ENCODE peak calls at places on chromosomes 5 and 9, in four cellular contexts. A, V, W and K are unnamed samples. For H3K4me1 and H3K9me3, the result is how much of the 10 kb centered on the place peaks cover.

GRCh38 chr5:40754381-40755092 is 1.2 kb downstream of the TTC33 start:
- DNase-seq in A (peak), V (no peak), W (no peak), K (no peak)

GRCh38 chr5:610011-610743 is 2.0 kb upstream of the CEP72 start:
- DNase-seq in A (no peak), V (no peak), W (no peak), K (no peak)

GRCh38 chr9:15416880-15417279 is 5.8 kb upstream of the SNAPC3 start:
- DNase-seq in A (peak), V (peak), W (no peak), K (no peak)

GRCh38 chr9:70291446-70291845 is 32.7 kb downstream of the SMC5 start:
- DNase-seq in A (no peak), V (no peak), W (no peak), K (no peak)

GRCh38 chr9:16442622-16443021 is 427.8 kb downstream of the BNC2 start:
- DNase-seq in A (no peak), V (peak), W (no peak), K (no peak)

GRCh38 chr5:2685651-2686050 is 65.8 kb downstream of the IRX2 start:
- DNase-seq in A (no peak), V (no peak), W (no peak), K (no peak)

GRCh38 chr5:115561176-115561575 is 16.6 kb upstream of the FEM1C start:
- DNase-seq in A (no peak), V (no peak), W (no peak), K (no peak)

GRCh38 chr5:133924221-133924920 is 44.1 kb downstream of the C5orf15 start:
- DNase-seq in A (no peak), V (no peak), W (no peak), K (no peak)

GRCh38 chr5:110769282-110769681 is 30.5 kb downstream of the SLC25A46 start:
- DNase-seq in A (no peak), V (no peak), W (no peak), K (no peak)

GRCh38 chr5:58127486-58128220 is 332.2 kb downstream of the PLK2 start:
- DNase-seq in A (no peak), V (no peak), W (no peak), K (no peak)

GRCh38 chr9:2560175-2560574 is 61.4 kb upstream of the VLDLR start:
- DNase-seq in A (no peak), V (no peak), W (no peak), K (no peak)

GRCh38 chr9:94085062-94085639 is 887 bp downstream of the PTPDC1 start:
- DNase-seq in A (no peak), V (no peak), W (no peak), K (no peak)

GRCh38 chr5:13348568-13348967 is 595.9 kb downstream of the DNAH5 start:
- DNase-seq in A (no peak), V (no peak), W (no peak), K (no peak)

GRCh38 chr5:126597156-126597555 is 2.1 kb upstream of the ALDH7A1 start:
- DNase-seq in A (no peak), V (no peak), W (no peak), K (no peak)

GRCh38 chr5:135977375-135977928 is 22.7 kb upstream of the LECT2 start:
- DNase-seq in A (no peak), V (no peak), W (no peak), K (peak)

GRCh38 chr9:136230365-136230764 is 15.2 kb downstream of the QSOX2 start:
- DNase-seq in A (no peak), V (no peak), W (no peak), K (no peak)

GRCh38 chr5:150272531-150272930 is 17.0 kb downstream of the CAMK2A start:
- DNase-seq in A (no peak), V (no peak), W (no peak), K (no peak)

GRCh38 chr5:110376281-110376916 is 350.1 kb downstream of the TMEM232 start:
- DNase-seq in A (no peak), V (no peak), W (no peak), K (no peak)

GRCh38 chr9:101229606-101230005 is 155.2 kb downstream of the BAAT start:
- DNase-seq in A (no peak), V (no peak), W (no peak), K (no peak)

GRCh38 chr9:134438204-134438788 is 112.0 kb downstream of the RXRA start:
- DNase-seq in A (no peak), V (no peak), W (no peak), K (no peak)

GRCh38 chr9:126334626-126335621 is 8.3 kb downstream of the MVB12B start:
- DNase-seq in A (no peak), V (no peak), W (no peak), K (no peak)

GRCh38 chr9:28899267-28899666 is 1326.0 kb upstream of the C9orf72 start:
- DNase-seq in A (no peak), V (no peak), W (no peak), K (no peak)

GRCh38 chr5:171525086-171525485 is 105.6 kb downstream of the FGF18 start:
- DNase-seq in A (no peak), V (no peak), W (no peak), K (no peak)

GRCh38 chr9:95772320-95773060 is 103.0 kb upstream of the ERCC6L2 start:
- DNase-seq in A (no peak), V (peak), W (no peak), K (no peak)

GRCh38 chr5:65611524-65611923 is 12.6 kb downstream of the TRIM23 start:
- DNase-seq in A (no peak), V (no peak), W (no peak), K (no peak)

GRCh38 chr9:37753489-37754190 is at the start of gene TRMT10B:
- DNase-seq in A (peak), V (peak), W (peak), K (peak)

GRCh38 chr9:95852059-95853032 is 23.1 kb upstream of the ERCC6L2 start:
- DNase-seq in A (no peak), V (no peak), W (peak), K (no peak)

GRCh38 chr9:17291766-17292165 is 156.9 kb downstream of the CNTLN start:
- DNase-seq in A (no peak), V (no peak), W (no peak), K (no peak)

GRCh38 chr5:30856242-30856641 is 337.2 kb upstream of the CDH6 start:
- DNase-seq in A (no peak), V (no peak), W (no peak), K (no peak)
- H3K4me1 ChIP-seq in A (under half), V (under half), W (under half), K (under half)

DNA sequence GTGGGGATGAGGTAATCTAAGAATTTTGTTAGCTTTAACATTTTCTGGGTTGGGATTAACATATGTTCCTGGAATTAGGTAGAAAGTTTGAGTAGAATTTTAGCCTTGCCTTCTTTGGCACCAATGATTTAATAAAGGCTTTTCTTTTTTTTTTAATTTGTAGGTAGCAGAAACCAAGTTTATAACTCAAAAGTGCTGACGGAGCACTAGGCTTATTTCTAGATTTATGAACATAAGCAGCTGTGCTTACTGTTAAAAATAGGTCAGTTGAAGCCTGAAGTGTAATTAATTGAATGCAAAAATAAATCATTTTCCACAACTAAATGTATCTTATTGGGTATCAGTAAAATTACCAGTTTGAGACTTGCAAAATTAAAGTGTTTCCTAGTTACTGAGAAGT is 62.4 kb downstream of the TAF11L14 start:
- DNase-seq in A (no peak), V (no peak), W (no peak), K (no peak)
- H3K9me3 ChIP-seq in A (under half), V (under half), W (under half), K (under half)

DNA sequence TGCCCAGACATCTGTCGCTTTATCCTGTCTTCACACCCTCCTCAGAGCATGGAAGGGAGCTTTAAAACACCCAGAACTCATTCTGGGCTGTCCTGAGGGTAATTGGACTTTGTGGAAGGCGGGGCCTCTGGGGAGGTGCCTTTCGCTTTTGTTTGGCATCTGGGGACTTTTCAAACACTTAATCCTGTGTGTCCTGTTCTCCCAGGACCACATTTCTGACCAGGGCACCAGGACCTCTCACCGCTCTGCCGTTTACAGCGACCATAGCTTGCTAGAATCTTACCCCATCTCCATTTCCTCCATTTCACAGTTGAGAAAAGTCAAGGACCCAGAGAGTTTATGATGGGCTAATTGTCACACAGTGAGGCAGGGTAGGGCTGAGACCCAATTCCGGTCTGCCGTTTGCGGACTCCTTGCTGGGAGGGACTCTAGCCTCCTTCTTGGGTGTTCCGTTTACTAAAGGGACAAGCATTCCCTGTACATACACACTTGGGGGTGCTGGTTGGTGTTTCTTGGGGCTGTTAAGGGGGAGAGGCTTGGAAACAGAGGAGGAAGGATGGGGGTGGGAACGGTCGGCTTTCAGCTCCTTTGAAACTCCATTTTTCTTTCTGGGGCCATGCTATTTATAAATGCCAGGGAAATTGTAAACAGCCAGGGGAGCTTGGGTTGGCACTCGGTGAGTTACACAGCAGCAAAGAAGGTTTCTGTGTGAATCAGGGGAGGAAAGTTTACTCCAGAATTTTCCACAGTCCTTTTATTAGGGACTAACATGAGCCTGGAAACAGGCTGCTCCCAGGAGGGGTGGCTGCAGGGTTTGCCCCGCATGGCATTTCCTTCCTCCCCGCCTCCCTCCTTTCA is 1.3 kb downstream of the GSN start:
- DNase-seq in A (no peak), V (no peak), W (no peak), K (no peak)
- H3K4me1 ChIP-seq in A (under half), V (under half), W (under half), K (half or more)

GRCh38 chr9:113896713-113897112 is 20.6 kb downstream of the ZNF618 start:
- DNase-seq in A (no peak), V (no peak), W (no peak), K (no peak)
- H3K9me3 ChIP-seq in A (under half), V (under half), W (under half), K (under half)

GRCh38 chr5:55564716-55565115 is 30.0 kb upstream of the PLPP1 start:
- DNase-seq in A (no peak), V (no peak), W (peak), K (no peak)
- H3K4me1 ChIP-seq in A (under half), V (under half), W (under half), K (under half)

DNA sequence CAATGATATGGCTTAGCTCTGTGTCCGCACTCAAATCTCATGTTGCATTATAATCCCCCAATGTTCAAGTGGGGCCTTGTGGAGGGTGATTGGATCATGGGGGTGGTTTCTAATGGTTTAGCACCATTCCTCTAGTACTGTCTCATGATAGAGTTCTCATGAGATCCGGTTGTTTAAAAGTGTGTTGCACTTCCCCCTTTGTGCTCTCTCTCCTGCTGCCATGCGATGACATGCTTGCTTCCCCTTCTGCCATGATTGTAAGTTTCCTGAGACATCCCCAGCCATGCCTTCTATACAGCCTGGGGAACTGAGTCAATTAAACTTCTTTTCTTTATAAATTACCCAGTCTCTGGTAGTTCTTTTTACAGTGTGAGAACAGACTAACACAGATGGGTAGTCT is 427.1 kb downstream of the CHSY3 start:
- DNase-seq in A (no peak), V (no peak), W (no peak), K (no peak)
- H3K9me3 ChIP-seq in A (under half), V (under half), W (under half), K (under half)

GRCh38 chr9:105259731-105260612 is 15.5 kb downstream of the SLC44A1 start:
- DNase-seq in A (no peak), V (peak), W (no peak), K (no peak)
- H3K4me1 ChIP-seq in A (under half), V (under half), W (under half), K (under half)

GRCh38 chr9:90998573-90998972 is 197.0 kb downstream of the SYK start:
- DNase-seq in A (no peak), V (no peak), W (no peak), K (no peak)

GRCh38 chr9:90991953-90992352 is 190.3 kb downstream of the SYK start:
- DNase-seq in A (no peak), V (no peak), W (no peak), K (no peak)

GRCh38 chr9:90996154-90996788 is 194.7 kb downstream of the SYK start:
- DNase-seq in A (no peak), V (no peak), W (no peak), K (no peak)

GRCh38 chr9:90999425-91000397 is 198.1 kb downstream of the SYK start:
- DNase-seq in A (no peak), V (no peak), W (no peak), K (no peak)

DNA sequence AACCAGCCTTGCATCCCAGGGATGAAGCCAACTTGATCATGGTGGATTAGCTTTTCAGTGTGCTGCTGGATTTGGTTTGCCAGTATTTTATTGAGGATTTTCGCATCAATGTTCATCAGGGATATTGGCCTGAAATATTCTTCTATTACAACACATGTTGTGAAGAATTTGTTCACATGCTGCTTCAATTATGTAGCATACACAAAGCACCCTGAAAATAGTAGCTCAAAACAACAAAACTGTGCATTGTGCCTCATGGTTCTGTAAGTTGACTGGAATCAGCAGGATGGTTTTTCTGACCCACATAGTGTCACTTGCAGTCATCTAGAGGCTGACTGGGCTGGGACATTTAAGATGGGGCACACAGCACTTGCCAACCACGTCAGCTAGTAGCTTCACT is 193.9 kb downstream of the SYK start:
- DNase-seq in A (no peak), V (no peak), W (no peak), K (no peak)
- H3K9me3 ChIP-seq in A (under half), V (under half), W (under half), K (under half)